ENCODE peak calls at places on chromosomes 12 and 14, in ten cellular contexts. C, Z, E, Y, T, G, I, A, N and L are unnamed samples.

GRCh38 chr12:1912580-1913376 is 5.7 kb downstream of the CACNA2D4 start:
- DNase-seq in T (no peak), N (peak), E (no peak), Y (no peak), I (peak), C (no peak), G (no peak), Z (no peak), A (no peak), L (no peak)

GRCh38 chr12:90770861-90771260 is 184.1 kb downstream of the CCER1 start:
- DNase-seq in A (no peak), N (no peak), Z (no peak), Y (no peak), I (no peak), G (no peak), C (no peak), E (no peak), T (no peak), L (no peak)

GRCh38 chr14:66405158-66405557 is 81.0 kb upstream of the CCDC196 start:
- DNase-seq in Z (no peak), T (no peak), N (peak), A (no peak), C (no peak), I (peak), Y (no peak), E (no peak), G (no peak), L (peak)

GRCh38 chr12:107607464-107608392 is 77.9 kb upstream of the PWP1 start:
- DNase-seq in G (peak), Z (peak), E (peak), Y (no peak), A (peak), C (peak), N (peak), T (peak), I (peak), L (peak)

GRCh38 chr14:50452979-50453705 is 56.5 kb upstream of the CDKL1 start:
- DNase-seq in N (peak), I (no peak), Z (no peak), G (peak), E (no peak), A (no peak), C (no peak), Y (no peak), T (no peak), L (peak)

GRCh38 chr12:81627336-81628189 is 131.6 kb downstream of the PPFIA2 start:
- DNase-seq in I (peak), Z (no peak), G (peak), C (peak), T (peak), Y (no peak), E (no peak), A (no peak), N (peak), L (peak)

GRCh38 chr14:93263416-93263815 is 56.4 kb downstream of the UBR7 start:
- DNase-seq in C (no peak), E (no peak), N (no peak), I (no peak), G (no peak), T (no peak), Z (no peak), A (no peak), Y (no peak), L (peak)

GRCh38 chr14:33768458-33768830 is 182.4 kb downstream of the EGLN3 start:
- DNase-seq in G (no peak), T (no peak), A (no peak), E (no peak), Y (no peak), C (no peak), Z (no peak), N (no peak), I (no peak), L (peak)

GRCh38 chr12:31591308-31591901 is 469 bp upstream of the DENND5B start:
- DNase-seq in G (no peak), Y (no peak), N (no peak), Z (no peak), C (peak), A (no peak), T (no peak), E (no peak), I (peak), L (peak)

GRCh38 chr12:16330554-16330953 is 16.9 kb upstream of the MGST1 start:
- DNase-seq in C (peak), T (peak), G (no peak), A (no peak), E (no peak), I (no peak), Z (no peak), Y (no peak), N (no peak), L (no peak)

GRCh38 chr12:105271364-105271763 is 35.4 kb upstream of the APPL2 start:
- DNase-seq in G (no peak), N (no peak), Z (no peak), I (no peak), T (no peak), C (no peak), E (no peak), Y (no peak), A (no peak), L (no peak)

GRCh38 chr12:104740668-104741067 is 217.4 kb downstream of the SLC41A2 start:
- DNase-seq in Y (no peak), I (no peak), A (no peak), C (no peak), G (no peak), Z (no peak), E (no peak), N (no peak), T (no peak), L (no peak)

GRCh38 chr14:69901113-69901951 is 22.1 kb downstream of the SMOC1 start:
- DNase-seq in N (no peak), A (no peak), Y (no peak), E (no peak), I (no peak), G (no peak), Z (no peak), T (no peak), C (no peak), L (peak)

GRCh38 chr14:76090611-76091010 is 61.1 kb upstream of the GPATCH2L start:
- DNase-seq in C (no peak), G (no peak), E (no peak), A (no peak), I (no peak), Y (no peak), Z (no peak), N (no peak), T (no peak), L (no peak)

GRCh38 chr12:50185975-50186663 is 18.9 kb upstream of the CERS5 start:
- DNase-seq in I (no peak), Z (no peak), C (no peak), G (no peak), Y (no peak), T (peak), A (no peak), N (peak), E (no peak), L (peak)

GRCh38 chr14:63193236-63193635 is 11.0 kb upstream of the RHOJ start:
- DNase-seq in Z (no peak), I (no peak), N (no peak), E (no peak), Y (no peak), C (no peak), A (no peak), G (no peak), T (no peak), L (no peak)

GRCh38 chr12:56713345-56713744 is 11.8 kb downstream of the NACA start:
- DNase-seq in T (no peak), G (no peak), A (no peak), E (no peak), Y (no peak), Z (no peak), C (no peak), I (no peak), N (no peak), L (no peak)

GRCh38 chr12:122130150-122130549 is 43.9 kb downstream of the IL31 start:
- DNase-seq in I (peak), G (no peak), T (no peak), Y (no peak), C (no peak), N (peak), A (no peak), E (no peak), Z (no peak), L (peak)